ENCODE peak calls at places on chromosome 1, in six cellular contexts. P is mucosa of descending colon, Q is psoas muscle, L is GM12864, V is NCI-H1105, T is endothelial cell. Z is an unnamed sample.

GRCh38 chr1:245587435-245588105 is 432.8 kb downstream of the KIF26B start:
- DNase-seq in P (no peak), Q (no peak), L (no peak), V (no peak), T (no peak), Z (no peak)

GRCh38 chr1:20480261-20481157 is 5.5 kb downstream of the CAMK2N1 start:
- DNase-seq in P (peak), Q (no peak), L (no peak), V (no peak), T (no peak), Z (no peak)

GRCh38 chr1:182575540-182576149 is 13.4 kb downstream of the RNASEL start:
- DNase-seq in P (no peak), Q (no peak), L (no peak), V (no peak), T (no peak), Z (no peak)

GRCh38 chr1:85550784-85551516 is 29.6 kb upstream of the CCN1 start:
- DNase-seq in P (no peak), Q (no peak), L (no peak), V (no peak), T (no peak), Z (no peak)

GRCh38 chr1:91783423-91784162 is 102.4 kb downstream of the TGFBR3 start:
- DNase-seq in P (no peak), Q (no peak), L (no peak), V (no peak), T (no peak), Z (no peak)

GRCh38 chr1:50450861-50451653 is 27.8 kb upstream of the DMRTA2 start:
- DNase-seq in P (no peak), Q (no peak), L (no peak), V (no peak), T (no peak), Z (no peak)

GRCh38 chr1:89894210-89894668 is 73.4 kb downstream of the LRRC8D start:
- DNase-seq in P (no peak), Q (no peak), L (no peak), V (no peak), T (no peak), Z (no peak)

GRCh38 chr1:183845681-183846080 is 40.8 kb downstream of the RGL1 start:
- DNase-seq in P (no peak), Q (no peak), L (no peak), V (no peak), T (no peak), Z (no peak)

GRCh38 chr1:162497723-162498441 is at the start of gene UHMK1:
- DNase-seq in P (peak), Q (peak), L (peak), V (peak), T (peak), Z (no peak)